ENCODE peak calls at places on chromosome 18, in nine cellular contexts. G is fibroblast of mammary gland; J is adipocyte; C is left colon; Y is activated naive CD4-positive, alpha-beta T cell treated with anti-CD3 and anti-CD28 coated beads, Interleukin-2, amount 50 U/mL, for 16 hours; L is central memory CD4-positive, alpha-beta T cell; D is SHP77; O is transverse colon; H is A172. R is an unnamed sample.

GRCh38 chr18:63606526-63606925 is 19.4 kb downstream of the SERPINB13 start:
- DNase-seq in G (no peak), J (peak), C (no peak), Y (no peak), L (no peak), D (no peak), O (no peak), H (no peak), R (no peak)

GRCh38 chr18:36249392-36249791 is 48.1 kb upstream of the FHOD3 start:
- DNase-seq in G (no peak), J (no peak), C (no peak), Y (no peak), L (no peak), D (no peak), O (no peak), H (no peak), R (no peak)

GRCh38 chr18:24538421-24539264 is 78.2 kb downstream of the HRH4 start:
- DNase-seq in G (no peak), J (no peak), C (no peak), Y (no peak), L (no peak), D (no peak), O (no peak), H (no peak), R (no peak)

GRCh38 chr18:26458526-26459232 is 89.7 kb downstream of the KCTD1 start:
- DNase-seq in G (peak), J (no peak), C (no peak), Y (no peak), L (no peak), D (no peak), O (no peak), H (peak), R (no peak)

GRCh38 chr18:2948038-2948437 is 64.9 kb downstream of the LPIN2 start:
- DNase-seq in G (peak), J (peak), C (no peak), Y (no peak), L (no peak), D (peak), O (no peak), H (peak), R (no peak)

GRCh38 chr18:10563886-10564285 is 38.1 kb downstream of the NAPG start:
- DNase-seq in G (no peak), J (no peak), C (no peak), Y (no peak), L (no peak), D (no peak), O (no peak), H (no peak), R (no peak)

GRCh38 chr18:79599503-79599931 is 80.1 kb upstream of the CTDP1 start:
- DNase-seq in G (peak), J (peak), C (peak), Y (no peak), L (no peak), D (no peak), O (peak), H (peak), R (no peak)

GRCh38 chr18:49137093-49137492 is 186.3 kb upstream of the SMAD7 start:
- DNase-seq in G (no peak), J (no peak), C (no peak), Y (no peak), L (no peak), D (no peak), O (no peak), H (no peak), R (no peak)

GRCh38 chr18:54023471-54023870 is 201.0 kb downstream of the MBD2 start:
- DNase-seq in G (peak), J (peak), C (no peak), Y (no peak), L (no peak), D (no peak), O (no peak), H (peak), R (no peak)

GRCh38 chr18:26468931-26469340 is 79.4 kb downstream of the KCTD1 start:
- DNase-seq in G (no peak), J (no peak), C (peak), Y (no peak), L (no peak), D (peak), O (peak), H (peak), R (no peak)

GRCh38 chr18:79486356-79487197 is 90.8 kb downstream of the NFATC1 start:
- DNase-seq in G (no peak), J (no peak), C (peak), Y (no peak), L (no peak), D (no peak), O (no peak), H (no peak), R (no peak)

GRCh38 chr18:60445341-60445740 is 72.8 kb upstream of the MC4R start:
- DNase-seq in G (no peak), J (peak), C (no peak), Y (no peak), L (no peak), D (no peak), O (no peak), H (no peak), R (no peak)

GRCh38 chr18:56831988-56832387 is 180.8 kb downstream of the WDR7 start:
- DNase-seq in G (no peak), J (no peak), C (no peak), Y (no peak), L (no peak), D (no peak), O (no peak), H (no peak), R (no peak)

GRCh38 chr18:58552057-58552461 is 76.8 kb downstream of the ALPK2 start:
- DNase-seq in G (peak), J (peak), C (no peak), Y (peak), L (no peak), D (peak), O (no peak), H (no peak), R (no peak)

GRCh38 chr18:72232611-72233010 is 311.5 kb downstream of the CBLN2 start:
- DNase-seq in G (no peak), J (no peak), C (no peak), Y (no peak), L (no peak), D (no peak), O (no peak), H (no peak), R (no peak)

GRCh38 chr18:2050702-2051201 is 520.6 kb downstream of the METTL4 start:
- DNase-seq in G (no peak), J (no peak), C (no peak), Y (no peak), L (no peak), D (no peak), O (no peak), H (peak), R (no peak)

GRCh38 chr18:78612318-78612717 is 367.3 kb upstream of the SALL3 start:
- DNase-seq in G (no peak), J (no peak), C (no peak), Y (no peak), L (no peak), D (no peak), O (no peak), H (no peak), R (no peak)

GRCh38 chr18:22559414-22560282 is 141.9 kb upstream of the CTAGE1 start:
- DNase-seq in G (peak), J (peak), C (peak), Y (no peak), L (no peak), D (no peak), O (peak), H (peak), R (peak)

GRCh38 chr18:26159353-26159752 is 25.7 kb downstream of the PSMA8 start:
- DNase-seq in G (peak), J (peak), C (no peak), Y (no peak), L (no peak), D (no peak), O (no peak), H (no peak), R (no peak)

GRCh38 chr18:24695168-24695567 is 234.7 kb downstream of the HRH4 start:
- DNase-seq in G (no peak), J (peak), C (no peak), Y (no peak), L (no peak), D (no peak), O (no peak), H (no peak), R (no peak)

GRCh38 chr18:7813131-7813530 is 246.0 kb downstream of the PTPRM start:
- DNase-seq in G (no peak), J (no peak), C (no peak), Y (no peak), L (no peak), D (no peak), O (no peak), H (no peak), R (no peak)

GRCh38 chr18:12998332-12999060 is 7.3 kb downstream of the CEP192 start:
- DNase-seq in G (no peak), J (no peak), C (no peak), Y (no peak), L (no peak), D (no peak), O (no peak), H (no peak), R (no peak)

GRCh38 chr18:46756559-46757201 is at the start of gene ST8SIA5:
- DNase-seq in G (no peak), J (no peak), C (no peak), Y (no peak), L (no peak), D (no peak), O (no peak), H (no peak), R (no peak)

GRCh38 chr18:77076111-77076510 is 56.5 kb downstream of the MBP start:
- DNase-seq in G (no peak), J (no peak), C (no peak), Y (no peak), L (no peak), D (no peak), O (no peak), H (no peak), R (no peak)

GRCh38 chr18:79944126-79944731 is 7.2 kb downstream of the SLC66A2 start:
- DNase-seq in G (no peak), J (no peak), C (peak), Y (no peak), L (no peak), D (no peak), O (peak), H (no peak), R (peak)

GRCh38 chr18:51051105-51051712 is 21.2 kb downstream of the SMAD4 start:
- DNase-seq in G (peak), J (peak), C (no peak), Y (no peak), L (peak), D (peak), O (no peak), H (peak), R (no peak)

GRCh38 chr18:5918196-5918595 is 22.9 kb upstream of the TMEM200C start:
- DNase-seq in G (no peak), J (no peak), C (no peak), Y (no peak), L (no peak), D (no peak), O (no peak), H (no peak), R (no peak)

GRCh38 chr18:31680836-31681568 is 3.4 kb downstream of the B4GALT6 start:
- DNase-seq in G (peak), J (no peak), C (no peak), Y (no peak), L (no peak), D (peak), O (no peak), H (peak), R (peak)

GRCh38 chr18:51433881-51434280 is 236.4 kb upstream of the MEX3C start:
- DNase-seq in G (no peak), J (no peak), C (no peak), Y (no peak), L (no peak), D (no peak), O (no peak), H (no peak), R (no peak)

GRCh38 chr18:9898792-9899549 is 13.2 kb downstream of the TXNDC2 start:
- DNase-seq in G (no peak), J (peak), C (no peak), Y (no peak), L (no peak), D (no peak), O (no peak), H (peak), R (no peak)

GRCh38 chr18:13610517-13610916 is 115.8 kb downstream of the FAM210A start:
- DNase-seq in G (no peak), J (no peak), C (no peak), Y (no peak), L (no peak), D (no peak), O (no peak), H (no peak), R (no peak)

GRCh38 chr18:36189486-36189885 is 2.2 kb downstream of the MOCOS start:
- DNase-seq in G (no peak), J (no peak), C (no peak), Y (no peak), L (no peak), D (no peak), O (no peak), H (no peak), R (no peak)

R was measured in colonic mucosa.